ENCODE peak calls at places on chromosomes 3 and 15, in six cellular contexts. One of them, this sample, is unnamed.

GRCh38 chr3:104018541-104018940 is 1348.2 kb upstream of the ALCAM start:
- DNase-seq in BE2C: no peak
- DNase-seq in stimulated activated naive B cell treated with anti-CD40 and anti-IgM and Interleukin-4, amounts not matched to agents 10 μg/mL and 1 μg/mL and 100 μg/mL, for 72 hours: no peak
- DNase-seq in GM03348: no peak
- DNase-seq in neural crest cell: no peak
- DNase-seq in HFF-Myc: no peak
- DNase-seq in this sample: no peak

GRCh38 chr3:105806361-105806760 is 62.5 kb downstream of the CBLB start:
- DNase-seq in BE2C: no peak
- DNase-seq in stimulated activated naive B cell treated with anti-CD40 and anti-IgM and Interleukin-4, amounts not matched to agents 10 μg/mL and 1 μg/mL and 100 μg/mL, for 72 hours: no peak
- DNase-seq in GM03348: peak
- DNase-seq in neural crest cell: no peak
- DNase-seq in HFF-Myc: no peak
- DNase-seq in this sample: no peak

GRCh38 chr3:146250449-146251382 is at the start of gene PLSCR4:
- DNase-seq in BE2C: peak
- DNase-seq in stimulated activated naive B cell treated with anti-CD40 and anti-IgM and Interleukin-4, amounts not matched to agents 10 μg/mL and 1 μg/mL and 100 μg/mL, for 72 hours: no peak
- DNase-seq in GM03348: peak
- DNase-seq in neural crest cell: peak
- DNase-seq in HFF-Myc: no peak
- DNase-seq in this sample: no peak

GRCh38 chr3:114569186-114569585 is 275.4 kb downstream of the TIGIT start:
- DNase-seq in BE2C: no peak
- DNase-seq in stimulated activated naive B cell treated with anti-CD40 and anti-IgM and Interleukin-4, amounts not matched to agents 10 μg/mL and 1 μg/mL and 100 μg/mL, for 72 hours: no peak
- DNase-seq in GM03348: no peak
- DNase-seq in neural crest cell: no peak
- DNase-seq in HFF-Myc: no peak
- DNase-seq in this sample: no peak

GRCh38 chr3:116930786-116931185 is 221.2 kb downstream of the TUSC7 start:
- DNase-seq in BE2C: peak
- DNase-seq in stimulated activated naive B cell treated with anti-CD40 and anti-IgM and Interleukin-4, amounts not matched to agents 10 μg/mL and 1 μg/mL and 100 μg/mL, for 72 hours: no peak
- DNase-seq in GM03348: no peak
- DNase-seq in neural crest cell: no peak
- DNase-seq in HFF-Myc: no peak
- DNase-seq in this sample: no peak

GRCh38 chr3:130379274-130379673 is 33.8 kb downstream of the COL6A5 start:
- DNase-seq in BE2C: no peak
- DNase-seq in stimulated activated naive B cell treated with anti-CD40 and anti-IgM and Interleukin-4, amounts not matched to agents 10 μg/mL and 1 μg/mL and 100 μg/mL, for 72 hours: no peak
- DNase-seq in GM03348: no peak
- DNase-seq in neural crest cell: no peak
- DNase-seq in HFF-Myc: no peak
- DNase-seq in this sample: no peak

GRCh38 chr15:73949496-73949895 is 23.2 kb downstream of the LOXL1 start:
- DNase-seq in BE2C: no peak
- DNase-seq in stimulated activated naive B cell treated with anti-CD40 and anti-IgM and Interleukin-4, amounts not matched to agents 10 μg/mL and 1 μg/mL and 100 μg/mL, for 72 hours: no peak
- DNase-seq in GM03348: no peak
- DNase-seq in neural crest cell: no peak
- DNase-seq in HFF-Myc: no peak
- DNase-seq in this sample: no peak

GRCh38 chr15:58678683-58679082 is 70.8 kb downstream of the ADAM10 start:
- DNase-seq in BE2C: no peak
- DNase-seq in stimulated activated naive B cell treated with anti-CD40 and anti-IgM and Interleukin-4, amounts not matched to agents 10 μg/mL and 1 μg/mL and 100 μg/mL, for 72 hours: no peak
- DNase-seq in GM03348: no peak
- DNase-seq in neural crest cell: no peak
- DNase-seq in HFF-Myc: no peak
- DNase-seq in this sample: no peak

GRCh38 chr3:156598413-156598812 is 43.5 kb upstream of the SSR3 start:
- DNase-seq in BE2C: no peak
- DNase-seq in stimulated activated naive B cell treated with anti-CD40 and anti-IgM and Interleukin-4, amounts not matched to agents 10 μg/mL and 1 μg/mL and 100 μg/mL, for 72 hours: no peak
- DNase-seq in GM03348: no peak
- DNase-seq in neural crest cell: no peak
- DNase-seq in HFF-Myc: no peak
- DNase-seq in this sample: no peak

GRCh38 chr15:85178366-85178765 is 196.7 kb downstream of the PDE8A start:
- DNase-seq in BE2C: no peak
- DNase-seq in stimulated activated naive B cell treated with anti-CD40 and anti-IgM and Interleukin-4, amounts not matched to agents 10 μg/mL and 1 μg/mL and 100 μg/mL, for 72 hours: no peak
- DNase-seq in GM03348: no peak
- DNase-seq in neural crest cell: no peak
- DNase-seq in HFF-Myc: no peak
- DNase-seq in this sample: no peak

GRCh38 chr3:160735801-160736200 is 20.2 kb upstream of the PPM1L start:
- DNase-seq in BE2C: no peak
- DNase-seq in stimulated activated naive B cell treated with anti-CD40 and anti-IgM and Interleukin-4, amounts not matched to agents 10 μg/mL and 1 μg/mL and 100 μg/mL, for 72 hours: no peak
- DNase-seq in GM03348: no peak
- DNase-seq in neural crest cell: no peak
- DNase-seq in HFF-Myc: no peak
- DNase-seq in this sample: no peak

GRCh38 chr3:13955084-13955483 is 75.2 kb upstream of the WNT7A start:
- DNase-seq in BE2C: no peak
- DNase-seq in stimulated activated naive B cell treated with anti-CD40 and anti-IgM and Interleukin-4, amounts not matched to agents 10 μg/mL and 1 μg/mL and 100 μg/mL, for 72 hours: no peak
- DNase-seq in GM03348: no peak
- DNase-seq in neural crest cell: no peak
- DNase-seq in HFF-Myc: no peak
- DNase-seq in this sample: no peak

GRCh38 chr15:77371850-77372249 is 48.1 kb downstream of the PEAK1 start:
- DNase-seq in BE2C: no peak
- DNase-seq in stimulated activated naive B cell treated with anti-CD40 and anti-IgM and Interleukin-4, amounts not matched to agents 10 μg/mL and 1 μg/mL and 100 μg/mL, for 72 hours: no peak
- DNase-seq in GM03348: no peak
- DNase-seq in neural crest cell: no peak
- DNase-seq in HFF-Myc: no peak
- DNase-seq in this sample: no peak

GRCh38 chr3:43213631-43214030 is 72.7 kb upstream of the SNRK start:
- DNase-seq in BE2C: no peak
- DNase-seq in stimulated activated naive B cell treated with anti-CD40 and anti-IgM and Interleukin-4, amounts not matched to agents 10 μg/mL and 1 μg/mL and 100 μg/mL, for 72 hours: no peak
- DNase-seq in GM03348: no peak
- DNase-seq in neural crest cell: no peak
- DNase-seq in HFF-Myc: no peak
- DNase-seq in this sample: no peak

GRCh38 chr3:151362798-151363197 is 21.8 kb downstream of the P2RY12 start:
- DNase-seq in BE2C: no peak
- DNase-seq in stimulated activated naive B cell treated with anti-CD40 and anti-IgM and Interleukin-4, amounts not matched to agents 10 μg/mL and 1 μg/mL and 100 μg/mL, for 72 hours: no peak
- DNase-seq in GM03348: peak
- DNase-seq in neural crest cell: no peak
- DNase-seq in HFF-Myc: no peak
- DNase-seq in this sample: no peak

GRCh38 chr3:128849776-128850542 is 29.5 kb upstream of the ACAD9 start:
- DNase-seq in BE2C: peak
- DNase-seq in stimulated activated naive B cell treated with anti-CD40 and anti-IgM and Interleukin-4, amounts not matched to agents 10 μg/mL and 1 μg/mL and 100 μg/mL, for 72 hours: no peak
- DNase-seq in GM03348: peak
- DNase-seq in neural crest cell: no peak
- DNase-seq in HFF-Myc: peak
- DNase-seq in this sample: no peak

GRCh38 chr3:8518138-8518537 is 16.5 kb downstream of the LMCD1 start:
- DNase-seq in BE2C: no peak
- DNase-seq in stimulated activated naive B cell treated with anti-CD40 and anti-IgM and Interleukin-4, amounts not matched to agents 10 μg/mL and 1 μg/mL and 100 μg/mL, for 72 hours: no peak
- DNase-seq in GM03348: no peak
- DNase-seq in neural crest cell: no peak
- DNase-seq in HFF-Myc: no peak
- DNase-seq in this sample: no peak

GRCh38 chr3:71310595-71311319 is 272.8 kb downstream of the FOXP1 start:
- DNase-seq in BE2C: peak
- DNase-seq in stimulated activated naive B cell treated with anti-CD40 and anti-IgM and Interleukin-4, amounts not matched to agents 10 μg/mL and 1 μg/mL and 100 μg/mL, for 72 hours: no peak
- DNase-seq in GM03348: peak
- DNase-seq in neural crest cell: no peak
- DNase-seq in HFF-Myc: peak
- DNase-seq in this sample: no peak

GRCh38 chr15:87348746-87349145 is 907.8 kb downstream of the NTRK3 start:
- DNase-seq in BE2C: no peak
- DNase-seq in stimulated activated naive B cell treated with anti-CD40 and anti-IgM and Interleukin-4, amounts not matched to agents 10 μg/mL and 1 μg/mL and 100 μg/mL, for 72 hours: no peak
- DNase-seq in GM03348: no peak
- DNase-seq in neural crest cell: no peak
- DNase-seq in HFF-Myc: peak
- DNase-seq in this sample: no peak

GRCh38 chr15:78929536-78930264 is 15.1 kb downstream of the CTSH start:
- DNase-seq in BE2C: no peak
- DNase-seq in stimulated activated naive B cell treated with anti-CD40 and anti-IgM and Interleukin-4, amounts not matched to agents 10 μg/mL and 1 μg/mL and 100 μg/mL, for 72 hours: no peak
- DNase-seq in GM03348: no peak
- DNase-seq in neural crest cell: no peak
- DNase-seq in HFF-Myc: no peak
- DNase-seq in this sample: no peak

GRCh38 chr15:42191610-42192346 is 16.3 kb downstream of the VPS39 start:
- DNase-seq in BE2C: no peak
- DNase-seq in stimulated activated naive B cell treated with anti-CD40 and anti-IgM and Interleukin-4, amounts not matched to agents 10 μg/mL and 1 μg/mL and 100 μg/mL, for 72 hours: no peak
- DNase-seq in GM03348: no peak
- DNase-seq in neural crest cell: no peak
- DNase-seq in HFF-Myc: no peak
- DNase-seq in this sample: no peak

GRCh38 chr15:40772014-40772413 is 2.2 kb downstream of the C15orf62 start:
- DNase-seq in BE2C: peak
- DNase-seq in stimulated activated naive B cell treated with anti-CD40 and anti-IgM and Interleukin-4, amounts not matched to agents 10 μg/mL and 1 μg/mL and 100 μg/mL, for 72 hours: no peak
- DNase-seq in GM03348: no peak
- DNase-seq in neural crest cell: no peak
- DNase-seq in HFF-Myc: no peak
- DNase-seq in this sample: no peak

GRCh38 chr3:156963096-156963495 is 136.9 kb downstream of the LEKR1 start:
- DNase-seq in BE2C: no peak
- DNase-seq in stimulated activated naive B cell treated with anti-CD40 and anti-IgM and Interleukin-4, amounts not matched to agents 10 μg/mL and 1 μg/mL and 100 μg/mL, for 72 hours: no peak
- DNase-seq in GM03348: no peak
- DNase-seq in neural crest cell: no peak
- DNase-seq in HFF-Myc: no peak
- DNase-seq in this sample: no peak

GRCh38 chr15:70493376-70493775 is 270.0 kb downstream of the UACA start:
- DNase-seq in BE2C: no peak
- DNase-seq in stimulated activated naive B cell treated with anti-CD40 and anti-IgM and Interleukin-4, amounts not matched to agents 10 μg/mL and 1 μg/mL and 100 μg/mL, for 72 hours: no peak
- DNase-seq in GM03348: no peak
- DNase-seq in neural crest cell: no peak
- DNase-seq in HFF-Myc: no peak
- DNase-seq in this sample: no peak

GRCh38 chr3:8851703-8852102 is 82.3 kb upstream of the OXTR start:
- DNase-seq in BE2C: no peak
- DNase-seq in stimulated activated naive B cell treated with anti-CD40 and anti-IgM and Interleukin-4, amounts not matched to agents 10 μg/mL and 1 μg/mL and 100 μg/mL, for 72 hours: no peak
- DNase-seq in GM03348: peak
- DNase-seq in neural crest cell: no peak
- DNase-seq in HFF-Myc: peak
- DNase-seq in this sample: no peak

GRCh38 chr3:78634316-78634715 is 1133.5 kb downstream of the ROBO1 start:
- DNase-seq in BE2C: no peak
- DNase-seq in stimulated activated naive B cell treated with anti-CD40 and anti-IgM and Interleukin-4, amounts not matched to agents 10 μg/mL and 1 μg/mL and 100 μg/mL, for 72 hours: no peak
- DNase-seq in GM03348: no peak
- DNase-seq in neural crest cell: no peak
- DNase-seq in HFF-Myc: no peak
- DNase-seq in this sample: no peak

GRCh38 chr3:196292281-196292923 is 4.9 kb upstream of the PCYT1A start:
- DNase-seq in BE2C: no peak
- DNase-seq in stimulated activated naive B cell treated with anti-CD40 and anti-IgM and Interleukin-4, amounts not matched to agents 10 μg/mL and 1 μg/mL and 100 μg/mL, for 72 hours: no peak
- DNase-seq in GM03348: no peak
- DNase-seq in neural crest cell: no peak
- DNase-seq in HFF-Myc: no peak
- DNase-seq in this sample: no peak

GRCh38 chr3:9384141-9384828 is 13.1 kb upstream of the SETD5 start:
- DNase-seq in BE2C: no peak
- DNase-seq in stimulated activated naive B cell treated with anti-CD40 and anti-IgM and Interleukin-4, amounts not matched to agents 10 μg/mL and 1 μg/mL and 100 μg/mL, for 72 hours: no peak
- DNase-seq in GM03348: no peak
- DNase-seq in neural crest cell: no peak
- DNase-seq in HFF-Myc: no peak
- DNase-seq in this sample: no peak

This sample was measured in NT2/D1.